ENCODE peak calls at places on chromosomes 3 and 15, in six cellular contexts. E is fibroblast of villous mesenchyme, I is colonic mucosa, O is heart right ventricle, J is lower lobe of right lung, X is AG09319. W is an unnamed sample.
A peak's percentile ranks its signal among the peaks of the same experiment; 100 is the strongest.

GRCh38 chr3:18649666-18650363 is 224.7 kb upstream of the SATB1 start:
- DNase-seq in E (no peak), I (no peak), O (no peak), J (no peak), X (no peak), W (no peak)

GRCh38 chr3:50068134-50068533 is 20.6 kb upstream of the RBM5 start:
- DNase-seq in J (no peak), I (no peak), X (no peak), E (no peak), O (no peak), W (no peak)

GRCh38 chr3:177147790-177148189 is 49.5 kb downstream of the TBL1XR1 start:
- DNase-seq in O (no peak), J (no peak), I (no peak), E (no peak), X (no peak), W (no peak)

GRCh38 chr3:157916672-157917071 is 189.5 kb downstream of the SHOX2 start:
- DNase-seq in X (no peak), E (no peak), J (no peak), I (no peak), O (no peak), W (no peak)

GRCh38 chr3:132549890-132550578 is 47.0 kb upstream of the ACKR4 start:
- DNase-seq in E (peak; percentile 69), I (no peak), X (no peak), J (no peak), O (no peak), W (no peak)

GRCh38 chr3:136122006-136122405 is 74.1 kb downstream of the MSL2 start:
- DNase-seq in I (no peak), O (no peak), J (no peak), E (no peak), X (no peak), W (no peak)

GRCh38 chr3:172063456-172064432 is 24.4 kb downstream of the FNDC3B start:
- DNase-seq in O (no peak), E (no peak), I (no peak), J (no peak), X (no peak), W (no peak)

GRCh38 chr3:51929420-51930003 is 12.2 kb downstream of the RRP9 start:
- DNase-seq in X (no peak), I (no peak), J (no peak), O (no peak), E (no peak), W (no peak)

GRCh38 chr3:75260-75659 is 121.3 kb upstream of the CHL1 start:
- DNase-seq in I (no peak), O (no peak), E (no peak), X (no peak), J (no peak), W (no peak)

GRCh38 chr3:194673761-194674160 is 1.8 kb upstream of the LSG1 start:
- DNase-seq in X (no peak), E (no peak), O (no peak), I (no peak), J (no peak), W (no peak)

GRCh38 chr15:49063402-49064280 is 17.4 kb upstream of the SECISBP2L start:
- DNase-seq in O (no peak), I (no peak), J (peak; percentile 51), E (no peak), X (no peak), W (no peak)

GRCh38 chr15:31328425-31328998 is 1.9 kb downstream of the KLF13 start:
- DNase-seq in O (no peak), X (no peak), E (peak; percentile 51), I (peak; percentile 47), J (peak; percentile 83), W (no peak)

GRCh38 chr3:119311191-119311925 is 17.2 kb downstream of the ARHGAP31 start:
- DNase-seq in J (no peak), X (no peak), I (no peak), O (no peak), E (peak; percentile 73), W (no peak)

GRCh38 chr3:17130956-17131355 is 246.2 kb downstream of the PLCL2 start:
- DNase-seq in O (no peak), E (no peak), J (no peak), I (no peak), X (no peak), W (no peak)

GRCh38 chr15:39084683-39085530 is 496.0 kb upstream of the THBS1 start:
- DNase-seq in I (peak; percentile 27), E (peak; percentile 94), J (peak; percentile 46), X (peak; percentile 71), O (no peak), W (no peak)

GRCh38 chr3:38545983-38546382 is 49.8 kb downstream of the EXOG start:
- DNase-seq in J (no peak), I (no peak), E (no peak), X (no peak), O (no peak), W (no peak)

GRCh38 chr15:97729270-97729669 is 231.2 kb upstream of the ARRDC4 start:
- DNase-seq in I (no peak), J (no peak), E (no peak), O (no peak), X (no peak), W (peak; percentile 23)

GRCh38 chr3:8987673-8988655 is 24.7 kb upstream of the RAD18 start:
- DNase-seq in X (no peak), I (peak; percentile 57), E (peak; percentile 67), J (peak; percentile 71), O (peak; percentile 60), W (peak; percentile 77)
- TF ChIP-seq CTCF in X (peak; percentile 82), I (peak; percentile 78), E (peak; percentile 84), J (peak; percentile 72), O (peak; percentile 80), W (peak; percentile 84)

DNA sequence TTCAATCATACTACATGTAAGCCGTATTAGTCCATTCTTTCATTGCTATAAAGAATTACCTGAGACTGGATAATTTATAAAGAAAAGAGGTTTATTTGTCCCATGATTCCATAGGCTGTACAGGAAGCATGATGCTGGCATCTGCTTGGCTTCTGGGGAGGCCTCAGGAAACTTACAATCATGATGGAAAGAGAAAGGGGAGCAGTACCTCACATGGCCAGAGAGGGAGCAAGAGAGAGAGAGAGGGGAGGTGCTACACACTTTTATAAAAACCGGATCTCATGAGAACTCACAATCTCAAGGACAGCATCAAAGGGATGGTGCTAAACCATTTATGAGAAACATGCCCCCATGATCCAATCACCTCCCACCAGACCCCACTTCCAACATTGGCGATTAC is 14.3 kb upstream of the CLASP2 start:
- DNase-seq in J (no peak), O (no peak), I (no peak), E (no peak), X (no peak), W (no peak)
- TF ChIP-seq CTCF in J (peak; percentile 17), O (no peak), I (no peak), E (peak; percentile 37), X (peak; percentile 8), W (peak; percentile 50)

DNA sequence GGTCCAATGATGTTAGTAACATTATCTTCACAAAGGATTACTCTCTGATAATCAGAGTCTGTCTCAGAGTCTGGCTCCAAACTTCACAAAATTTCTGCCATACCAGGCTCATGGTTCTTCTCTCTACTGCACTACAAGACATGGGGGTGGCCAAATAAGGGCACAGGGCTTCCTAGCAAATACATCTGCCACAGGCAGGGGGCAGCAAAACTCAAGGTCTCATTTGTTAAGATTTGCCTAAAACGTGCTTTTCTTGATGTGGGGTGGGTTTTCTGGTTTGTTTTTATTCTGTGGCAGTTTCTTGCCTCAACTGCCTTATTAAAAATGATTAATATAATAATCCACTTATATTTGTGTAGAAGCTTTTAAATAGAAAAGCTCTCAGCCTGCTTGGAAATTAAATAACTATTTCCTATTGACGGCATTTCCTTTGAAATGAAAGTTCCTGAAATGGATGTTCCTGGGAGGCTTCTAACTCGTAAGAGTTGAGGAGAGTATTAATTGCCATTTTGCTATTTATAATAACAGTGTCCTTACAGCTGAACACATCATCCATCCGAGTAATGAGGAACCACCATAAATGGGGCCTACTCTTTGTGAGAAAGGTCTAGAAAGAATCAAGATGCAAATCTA is 53.8 kb downstream of the SST start:
- DNase-seq in J (peak; percentile 53), I (peak; percentile 41), E (peak; percentile 74), O (no peak), X (peak; percentile 22), W (peak; percentile 43)
- TF ChIP-seq CTCF in J (peak; percentile 74), I (peak; percentile 56), E (peak; percentile 86), O (peak; percentile 72), X (peak; percentile 78), W (peak; percentile 73)

GRCh38 chr15:69502470-69503045 is 49.9 kb downstream of the RPLP1 start:
- DNase-seq in I (no peak), O (no peak), J (no peak), E (no peak), X (no peak), W (no peak)
- TF ChIP-seq CTCF in I (no peak), O (peak; percentile 28), J (no peak), E (no peak), X (peak; percentile 17), W (peak; percentile 25)

W was measured in neural crest cell.